ENCODE peak calls at places on chromosomes 16 and 17, in five cellular contexts. F is fibroblast of gingiva, X is neural progenitor cell, T is GDM1, I is endothelial cell. L is an unnamed sample.

GRCh38 chr16:78289844-78290277 is 190.4 kb downstream of the WWOX start:
- DNase-seq in F (no peak), X (peak), T (no peak), I (no peak), L (no peak)

GRCh38 chr17:77186141-77186604 is 45.4 kb downstream of the SEC14L1 start:
- DNase-seq in F (no peak), X (no peak), T (no peak), I (no peak), L (peak)

GRCh38 chr17:17511293-17511741 is 15.1 kb upstream of the RASD1 start:
- DNase-seq in F (no peak), X (no peak), T (no peak), I (no peak), L (no peak)

GRCh38 chr16:88347656-88348376 is 34.9 kb upstream of the ZNF469 start:
- DNase-seq in F (no peak), X (no peak), T (no peak), I (no peak), L (no peak)

GRCh38 chr17:30334421-30334820 is 564 bp upstream of the TMIGD1 start:
- DNase-seq in F (peak), X (no peak), T (no peak), I (no peak), L (no peak)

GRCh38 chr17:74345433-74346241 is 16.0 kb downstream of the BTBD17 start:
- DNase-seq in F (no peak), X (no peak), T (no peak), I (no peak), L (no peak)

GRCh38 chr17:9900019-9900594 is 5.0 kb downstream of the RCVRN start:
- DNase-seq in F (no peak), X (no peak), T (no peak), I (no peak), L (no peak)

GRCh38 chr17:7058831-7059447 is 15.0 kb upstream of the SLC16A11 start:
- DNase-seq in F (no peak), X (no peak), T (no peak), I (no peak), L (no peak)

GRCh38 chr16:11408261-11408660 is 63.0 kb downstream of the RMI2 start:
- DNase-seq in F (no peak), X (no peak), T (no peak), I (no peak), L (no peak)

GRCh38 chr16:49592507-49593422 is 219.2 kb downstream of the C16orf78 start:
- DNase-seq in F (no peak), X (peak), T (no peak), I (peak), L (peak)

GRCh38 chr17:68909066-68909465 is 46.1 kb downstream of the ABCA8 start:
- DNase-seq in F (peak), X (no peak), T (peak), I (no peak), L (no peak)

GRCh38 chr17:37608369-37609169 is 649 bp downstream of the SYNRG start:
- DNase-seq in F (peak), X (peak), T (peak), I (peak), L (no peak)

GRCh38 chr16:27728691-27729090 is 178.7 kb downstream of the KATNIP start:
- DNase-seq in F (no peak), X (no peak), T (no peak), I (no peak), L (no peak)

GRCh38 chr17:50850640-50851039 is 15.3 kb downstream of the WFIKKN2 start:
- DNase-seq in F (no peak), X (no peak), T (no peak), I (no peak), L (no peak)

GRCh38 chr16:11914759-11915643 is 755 bp downstream of the GSPT1 start:
- DNase-seq in F (peak), X (peak), T (no peak), I (peak), L (no peak)

GRCh38 chr16:84839054-84839453 is 19.3 kb downstream of the CRISPLD2 start:
- DNase-seq in F (peak), X (no peak), T (no peak), I (no peak), L (no peak)

GRCh38 chr17:69608808-69609494 is 194.5 kb downstream of the MAP2K6 start:
- DNase-seq in F (peak), X (no peak), T (no peak), I (no peak), L (no peak)

GRCh38 chr16:52035406-52035805 is 511.5 kb downstream of the TOX3 start:
- DNase-seq in F (no peak), X (no peak), T (no peak), I (no peak), L (no peak)

GRCh38 chr16:30710971-30711370 is 12.0 kb downstream of the SRCAP start:
- DNase-seq in F (no peak), X (no peak), T (no peak), I (no peak), L (no peak)